ENCODE peak calls at places on chromosomes 5 and 9, in ten cellular contexts. Y is HuH-7; U is stomach; J is tibial artery; M is 8988T; F is KBM-7; Q is activated effector memory CD4-positive, alpha-beta T cell treated with Interleukin-2 at 50 U/mL for 16 hours; E is mesendoderm; H is NCI-H524; N is AG10803. R is an unnamed sample.

GRCh38 chr9:129981180-129981907 is 61.6 kb downstream of the FNBP1 start:
- DNase-seq in U (no peak), E (no peak), J (peak; percentile 59), Q (no peak), F (no peak), H (no peak), M (no peak), N (no peak), Y (peak; percentile 71), R (no peak)

GRCh38 chr5:126138475-126139005 is 284.7 kb upstream of the GRAMD2B start:
- DNase-seq in E (peak; percentile 57), U (no peak), N (peak; percentile 35), Y (no peak), F (no peak), H (no peak), J (no peak), M (no peak), Q (no peak), R (no peak)

GRCh38 chr9:17757816-17758215 is 178.9 kb downstream of the SH3GL2 start:
- DNase-seq in H (no peak), F (no peak), E (no peak), Q (no peak), U (no peak), J (no peak), Y (no peak), N (no peak), M (no peak), R (no peak)

GRCh38 chr9:36575411-36575882 is 2.8 kb downstream of the MELK start:
- DNase-seq in M (no peak), N (peak; percentile 56), H (no peak), U (no peak), Y (no peak), F (no peak), J (no peak), Q (no peak), E (peak; percentile 4), R (no peak)

GRCh38 chr9:21831841-21832509 is 29.5 kb downstream of the MTAP start:
- DNase-seq in U (no peak), N (peak; percentile 84), Q (no peak), J (no peak), E (peak; percentile 81), M (no peak), F (peak; percentile 42), H (no peak), Y (peak; percentile 19), R (peak; percentile 79)

GRCh38 chr9:78714591-78714990 is 417.7 kb downstream of the PSAT1 start:
- DNase-seq in F (no peak), E (no peak), Y (no peak), J (no peak), Q (no peak), M (no peak), U (no peak), N (peak; percentile 59), H (no peak), R (peak; percentile 67)

GRCh38 chr9:16561121-16561520 is 309.3 kb downstream of the BNC2 start:
- DNase-seq in H (no peak), F (no peak), E (no peak), Y (no peak), U (no peak), Q (no peak), N (no peak), M (no peak), J (no peak), R (no peak)

GRCh38 chr5:123157797-123158528 is 68.9 kb downstream of the PRDM6 start:
- DNase-seq in Q (no peak), J (no peak), Y (no peak), H (no peak), M (no peak), U (no peak), E (no peak), N (peak; percentile 69), F (no peak), R (peak; percentile 29)

GRCh38 chr5:73274870-73275756 is 102.1 kb downstream of the TMEM174 start:
- DNase-seq in F (no peak), H (peak; percentile 89), Y (no peak), N (peak; percentile 76), Q (no peak), E (no peak), J (peak; percentile 41), U (no peak), M (no peak), R (no peak)

GRCh38 chr9:129811967-129812363 is 9.0 kb downstream of the TOR1B start:
- DNase-seq in J (no peak), Y (no peak), H (peak; percentile 56), Q (no peak), F (no peak), N (peak; percentile 6), U (no peak), E (no peak), M (no peak), R (no peak)

GRCh38 chr9:78519786-78520185 is 222.9 kb downstream of the PSAT1 start:
- DNase-seq in N (no peak), E (no peak), H (no peak), M (no peak), Y (no peak), Q (no peak), J (no peak), U (no peak), F (no peak), R (no peak)

GRCh38 chr9:89442981-89443817 is 54.7 kb downstream of the SEMA4D start:
- DNase-seq in M (no peak), H (no peak), Y (no peak), N (no peak), Q (no peak), U (no peak), E (no peak), F (no peak), J (no peak), R (no peak)

GRCh38 chr5:169933127-169933526 is 47.2 kb downstream of the INSYN2B start:
- DNase-seq in Y (no peak), M (no peak), H (no peak), Q (no peak), F (no peak), N (no peak), E (no peak), J (no peak), U (no peak), R (no peak)

GRCh38 chr5:173472784-173473278 is 143.6 kb downstream of the BOD1 start:
- DNase-seq in Q (no peak), E (no peak), U (no peak), Y (no peak), M (no peak), J (peak; percentile 39), F (no peak), N (peak; percentile 91), H (no peak), R (no peak)

GRCh38 chr5:128965638-128966302 is 482 bp downstream of the SLC27A6 start:
- DNase-seq in N (no peak), U (no peak), H (no peak), Q (no peak), Y (no peak), E (no peak), M (no peak), J (no peak), F (no peak), R (no peak)

GRCh38 chr5:177349762-177350161 is 1.7 kb downstream of the LMAN2 start:
- DNase-seq in J (no peak), N (no peak), E (no peak), Y (no peak), F (no peak), Q (no peak), H (no peak), M (no peak), U (no peak), R (no peak)

GRCh38 chr5:10202089-10202753 is 47.5 kb downstream of the ATPSCKMT start:
- DNase-seq in J (no peak), H (peak; percentile 94), U (no peak), Y (no peak), F (no peak), Q (no peak), E (no peak), N (no peak), M (no peak), R (no peak)

GRCh38 chr5:172486451-172486850 is 32.1 kb upstream of the SH3PXD2B start:
- DNase-seq in Q (no peak), M (no peak), F (no peak), N (no peak), U (no peak), Y (no peak), H (no peak), J (no peak), E (no peak), R (no peak)

GRCh38 chr5:135954899-135955298 is at the start of gene LECT2:
- DNase-seq in F (no peak), U (no peak), Q (no peak), M (no peak), N (no peak), E (no peak), Y (no peak), J (no peak), H (no peak), R (no peak)

GRCh38 chr5:142325677-142326479 is 1.1 kb upstream of the SPRY4 start:
- DNase-seq in M (no peak), J (peak; percentile 46), F (no peak), Q (no peak), U (peak; percentile 44), N (peak; percentile 63), Y (peak; percentile 61), H (peak; percentile 14), E (peak; percentile 96), R (no peak)

GRCh38 chr5:65163698-65164097 is 318.0 kb downstream of the ADAMTS6 start:
- DNase-seq in F (no peak), E (no peak), N (peak; percentile 85), Y (no peak), H (no peak), Q (no peak), J (no peak), M (no peak), U (no peak), R (no peak)

GRCh38 chr5:43065384-43066230 is 25.5 kb upstream of the ANXA2R start:
- DNase-seq in M (no peak), E (peak; percentile 60), Q (peak; percentile 52), Y (no peak), U (peak; percentile 52), N (peak; percentile 82), J (peak; percentile 64), F (peak; percentile 79), H (no peak), R (no peak)

GRCh38 chr5:126044111-126044668 is 379.0 kb upstream of the GRAMD2B start:
- DNase-seq in H (no peak), J (no peak), U (no peak), Q (no peak), F (no peak), Y (peak; percentile 3), M (no peak), E (peak; percentile 55), N (peak; percentile 5), R (peak; percentile 24)

GRCh38 chr5:106019271-106019670 is 1651.5 kb downstream of the EFNA5 start:
- DNase-seq in J (no peak), F (no peak), Q (no peak), H (no peak), M (no peak), U (no peak), Y (no peak), E (no peak), N (no peak), R (no peak)

GRCh38 chr9:70229026-70229425 is 29.8 kb upstream of the SMC5 start:
- DNase-seq in E (no peak), Q (no peak), U (no peak), Y (no peak), J (no peak), H (no peak), M (no peak), N (no peak), F (no peak), R (no peak)

GRCh38 chr9:4020747-4021296 is 279.0 kb downstream of the GLIS3 start:
- DNase-seq in E (no peak), U (no peak), M (no peak), Q (no peak), J (no peak), F (no peak), N (no peak), Y (no peak), H (no peak), R (no peak)

GRCh38 chr9:126513159-126514036 is 100.3 kb upstream of the LMX1B start:
- DNase-seq in F (no peak), N (no peak), M (no peak), U (no peak), E (peak; percentile 67), Y (peak; percentile 61), J (no peak), H (no peak), Q (no peak), R (no peak)

GRCh38 chr5:145553177-145553576 is 282.0 kb downstream of the PRELID2 start:
- DNase-seq in U (peak; percentile 25), Q (no peak), F (no peak), H (no peak), Y (no peak), N (no peak), M (no peak), E (no peak), J (no peak), R (no peak)